ENCODE peak calls at places on chromosome 12, in six cellular contexts. A is mesendoderm, C is H9, E is neural progenitor cell, F is mammary epithelial cell, D is astrocyte. I is an unnamed sample.

GRCh38 chr12:19965196-19966038 is 402.9 kb upstream of the PDE3A start:
- DNase-seq in A (peak; percentile 26), C (no peak), E (no peak), F (no peak), D (no peak), I (no peak)

GRCh38 chr12:47901285-47902093 is 3.3 kb downstream of the VDR start:
- DNase-seq in A (no peak), C (no peak), E (no peak), F (no peak), D (no peak), I (no peak)

GRCh38 chr12:113329022-113329790 is 5.7 kb downstream of the SLC8B1 start:
- DNase-seq in A (no peak), C (no peak), E (no peak), F (no peak), D (no peak), I (peak; percentile 32)

GRCh38 chr12:79818856-79819255 is 116.0 kb downstream of the PPP1R12A start:
- DNase-seq in A (no peak), C (no peak), E (no peak), F (no peak), D (peak; percentile 41), I (no peak)

GRCh38 chr12:130754234-130755001 is 38.3 kb upstream of the RIMBP2 start:
- DNase-seq in A (no peak), C (no peak), E (no peak), F (no peak), D (no peak), I (no peak)

GRCh38 chr12:1790470-1790869 is 29.9 kb upstream of the LRTM2 start:
- DNase-seq in A (no peak), C (no peak), E (no peak), F (no peak), D (no peak), I (no peak)

GRCh38 chr12:120500577-120500976 is 4.7 kb downstream of the DYNLL1 start:
- DNase-seq in A (no peak), C (no peak), E (no peak), F (no peak), D (no peak), I (no peak)

GRCh38 chr12:101696477-101697196 is 803 bp upstream of the CHPT1 start:
- DNase-seq in A (no peak), C (no peak), E (no peak), F (no peak), D (no peak), I (peak; percentile 24)

GRCh38 chr12:45762185-45763110 is 32.9 kb downstream of the ARID2 start:
- DNase-seq in A (peak; percentile 84), C (no peak), E (no peak), F (peak; percentile 60), D (peak; percentile 39), I (peak; percentile 76)

GRCh38 chr12:12714276-12715001 is 2.7 kb upstream of the CDKN1B start:
- DNase-seq in A (peak; percentile 47), C (peak; percentile 59), E (peak; percentile 53), F (no peak), D (peak; percentile 31), I (peak; percentile 35)

GRCh38 chr12:1544991-1545700 is 49.2 kb downstream of the FBXL14 start:
- DNase-seq in A (peak; percentile 33), C (no peak), E (no peak), F (no peak), D (no peak), I (peak; percentile 68)

GRCh38 chr12:9992296-9992695 is 6.6 kb downstream of the CLEC1B start:
- DNase-seq in A (no peak), C (no peak), E (no peak), F (no peak), D (no peak), I (no peak)

GRCh38 chr12:97006585-97006984 is 99.5 kb downstream of the NEDD1 start:
- DNase-seq in A (no peak), C (no peak), E (no peak), F (peak; percentile 45), D (no peak), I (peak; percentile 29)

GRCh38 chr12:86727151-86727550 is 471.0 kb upstream of the MGAT4C start:
- DNase-seq in A (no peak), C (no peak), E (no peak), F (peak; percentile 36), D (peak; percentile 71), I (peak; percentile 60)

GRCh38 chr12:116406529-116406928 is 129.0 kb upstream of the MED13L start:
- DNase-seq in A (peak; percentile 98), C (peak; percentile 84), E (no peak), F (peak; percentile 78), D (no peak), I (peak; percentile 99)

GRCh38 chr12:80151131-80151530 is 51.8 kb downstream of the OTOGL start:
- DNase-seq in A (no peak), C (no peak), E (no peak), F (no peak), D (no peak), I (no peak)

GRCh38 chr12:119624971-119625370 is 31.4 kb downstream of the TMEM233 start:
- DNase-seq in A (no peak), C (no peak), E (no peak), F (peak; percentile 29), D (peak; percentile 40), I (no peak)

GRCh38 chr12:77273898-77274297 is 208.5 kb upstream of the E2F7 start:
- DNase-seq in A (no peak), C (no peak), E (no peak), F (no peak), D (no peak), I (no peak)

GRCh38 chr12:64452559-64453329 is 824 bp downstream of the TBK1 start:
- DNase-seq in A (peak; percentile 27), C (no peak), E (no peak), F (peak; percentile 95), D (peak; percentile 86), I (peak; percentile 93)

GRCh38 chr12:89087149-89087834 is 265.0 kb downstream of the DUSP6 start:
- DNase-seq in A (peak; percentile 92), C (no peak), E (no peak), F (no peak), D (no peak), I (no peak)

GRCh38 chr12:16323010-16323409 is 24.4 kb upstream of the MGST1 start:
- DNase-seq in A (no peak), C (no peak), E (no peak), F (no peak), D (peak; percentile 56), I (peak; percentile 64)

GRCh38 chr12:47382305-47382704 is 302.5 kb upstream of the AMIGO2 start:
- DNase-seq in A (no peak), C (no peak), E (no peak), F (no peak), D (no peak), I (no peak)

GRCh38 chr12:129241852-129242251 is 388.6 kb downstream of the GLT1D1 start:
- DNase-seq in A (no peak), C (no peak), E (no peak), F (no peak), D (no peak), I (no peak)

GRCh38 chr12:54371328-54372112 is 7.2 kb upstream of the GPR84 start:
- DNase-seq in A (no peak), C (no peak), E (no peak), F (no peak), D (no peak), I (no peak)

GRCh38 chr12:3003593-3003992 is 44.4 kb downstream of the TEAD4 start:
- DNase-seq in A (peak; percentile 67), C (peak; percentile 66), E (no peak), F (no peak), D (no peak), I (no peak)

GRCh38 chr12:76264617-76265016 is 83.6 kb downstream of the BBS10 start:
- DNase-seq in A (no peak), C (no peak), E (no peak), F (peak; percentile 45), D (no peak), I (no peak)

GRCh38 chr12:7038591-7038990 is 20.3 kb upstream of the LPCAT3 start:
- DNase-seq in A (no peak), C (no peak), E (no peak), F (no peak), D (no peak), I (no peak)

GRCh38 chr12:92058664-92059063 is 87.0 kb downstream of the BTG1 start:
- DNase-seq in A (no peak), C (no peak), E (no peak), F (no peak), D (no peak), I (no peak)

GRCh38 chr12:92061061-92061460 is 84.6 kb downstream of the BTG1 start:
- DNase-seq in A (no peak), C (no peak), E (no peak), F (no peak), D (no peak), I (no peak)

GRCh38 chr12:92055877-92056276 is 89.8 kb downstream of the BTG1 start:
- DNase-seq in A (no peak), C (no peak), E (no peak), F (peak; percentile 89), D (no peak), I (peak; percentile 84)

GRCh38 chr12:92059976-92060375 is 85.7 kb downstream of the BTG1 start:
- DNase-seq in A (no peak), C (no peak), E (no peak), F (peak; percentile 75), D (peak; percentile 81), I (peak; percentile 59)

DNA sequence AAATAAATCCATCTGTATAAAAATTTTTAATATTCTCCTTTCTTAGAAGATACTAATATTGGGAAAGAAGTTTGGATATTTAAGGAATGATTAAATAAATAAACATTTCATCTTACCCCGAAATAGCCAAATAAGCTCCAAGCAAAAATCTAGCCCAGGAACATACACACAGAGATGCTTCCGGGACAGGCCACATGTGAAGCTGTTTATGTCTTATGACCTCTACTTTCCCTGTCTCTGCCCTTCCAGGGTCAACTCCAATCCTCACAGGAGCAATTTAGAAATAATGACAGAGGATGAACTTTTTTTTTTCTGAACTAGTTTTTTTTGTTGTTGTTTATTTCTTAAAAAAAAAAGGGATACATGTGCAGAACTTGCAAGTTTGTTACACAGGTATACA is 89.4 kb downstream of the BTG1 start:
- DNase-seq in A (no peak), C (no peak), E (no peak), F (no peak), D (no peak), I (peak; percentile 15)
- H3K79me2 ChIP-seq in A (no peaks in the 10 kb centered on the region), C (no peaks in the 10 kb centered on the region), E (no peaks in the 10 kb centered on the region), F (no peaks in the 10 kb centered on the region), D (no peaks in the 10 kb centered on the region), I (peaks cover 7% of the 10 kb centered on the region)

GRCh38 chr12:110254971-110255540 is 26.0 kb upstream of the ATP2A2 start:
- DNase-seq in A (no peak), C (peak; percentile 11), E (no peak), F (no peak), D (no peak), I (no peak)
- H3K4me1 ChIP-seq in A (no peaks in the 10 kb centered on the region), C (no peaks in the 10 kb centered on the region), E (no peaks in the 10 kb centered on the region), F (no peaks in the 10 kb centered on the region), D (no peaks in the 10 kb centered on the region), I (no peaks in the 10 kb centered on the region)

DNA sequence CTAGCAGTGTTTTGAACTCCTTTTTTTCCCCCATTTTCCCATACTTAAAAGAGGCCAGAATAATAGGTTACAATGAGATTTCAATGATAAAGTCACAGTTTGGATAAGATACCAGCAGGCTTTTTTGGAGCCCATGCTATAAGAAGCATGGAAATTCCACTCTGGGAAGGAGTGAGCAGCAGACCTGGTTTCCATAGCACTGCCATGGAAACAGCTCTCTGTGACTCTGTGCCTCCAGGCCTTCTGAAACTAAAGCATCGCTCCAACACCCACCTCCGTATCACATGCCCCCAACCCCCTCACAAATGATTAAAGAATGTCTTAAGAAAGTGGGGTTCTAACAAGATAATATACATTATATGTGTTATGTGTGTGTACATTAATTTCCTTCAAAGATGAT is 165.0 kb downstream of the GRIN2B start:
- DNase-seq in A (peak; percentile 76), C (no peak), E (peak; percentile 61), F (peak; percentile 52), D (no peak), I (no peak)
- H3K79me2 ChIP-seq in A (no peaks in the 10 kb centered on the region), C (no peaks in the 10 kb centered on the region), E (no peaks in the 10 kb centered on the region), F (no peaks in the 10 kb centered on the region), D (no peaks in the 10 kb centered on the region), I (no peaks in the 10 kb centered on the region)

GRCh38 chr12:131831635-131832041 is 3.4 kb downstream of the MMP17 start:
- DNase-seq in A (no peak), C (peak; percentile 28), E (no peak), F (peak; percentile 14), D (peak; percentile 55), I (peak; percentile 44)
- H3K4me1 ChIP-seq in A (no peaks in the 10 kb centered on the region), C (no peaks in the 10 kb centered on the region), E (peaks cover 13% of the 10 kb centered on the region), F (peaks cover 44% of the 10 kb centered on the region), D (peaks cover 23% of the 10 kb centered on the region), I (peaks cover 25% of the 10 kb centered on the region)